ENCODE peak calls at places on chromosomes 11 and 22, in eight cellular contexts. O is mucosa of descending colon, C is fibroblast of pulmonary artery, W is PC-3, S is astrocyte of the spinal cord, Y is fibroblast of mammary gland, V is body of pancreas, M is endodermal cell. G is an unnamed sample.

GRCh38 chr11:2892215-2893020 is 6.8 kb upstream of the CDKN1C start:
- DNase-seq in M (peak), V (no peak), S (peak), W (peak), O (peak), Y (peak), C (peak), G (peak)

GRCh38 chr22:23061471-23062280 is 8.6 kb upstream of the GNAZ start:
- DNase-seq in C (no peak), M (no peak), S (no peak), W (no peak), O (no peak), Y (no peak), V (no peak), G (no peak)

GRCh38 chr22:38504731-38505594 is 1.1 kb downstream of the DDX17 start:
- DNase-seq in W (no peak), O (peak), S (no peak), V (peak), Y (peak), C (peak), M (peak), G (peak)

GRCh38 chr22:36385491-36386350 is 2.0 kb downstream of the MYH9 start:
- DNase-seq in C (no peak), W (peak), O (no peak), M (no peak), V (peak), Y (peak), S (peak), G (peak)

GRCh38 chr11:57321996-57322880 is 2.5 kb downstream of the TNKS1BP1 start:
- DNase-seq in M (peak), Y (peak), S (peak), C (peak), V (peak), O (peak), W (peak), G (peak)

GRCh38 chr11:8289426-8290047 is 25.9 kb upstream of the LMO1 start:
- DNase-seq in M (peak), V (peak), Y (peak), O (no peak), C (no peak), S (no peak), W (no peak), G (no peak)

GRCh38 chr11:29507381-29507780 is 509.4 kb downstream of the KCNA4 start:
- DNase-seq in V (no peak), O (no peak), C (no peak), S (no peak), W (no peak), Y (no peak), M (no peak), G (no peak)

GRCh38 chr11:12245549-12245986 is 131.8 kb upstream of the PARVA start:
- DNase-seq in W (peak), O (no peak), Y (peak), M (no peak), C (no peak), S (no peak), V (no peak), G (peak)

GRCh38 chr11:59616396-59616982 is 915 bp upstream of the OSBP start:
- DNase-seq in M (no peak), V (no peak), W (no peak), S (no peak), C (no peak), O (peak), Y (no peak), G (no peak)

GRCh38 chr11:327581-327923 is 6.9 kb upstream of the IFITM3 start:
- DNase-seq in S (no peak), M (no peak), O (no peak), C (no peak), W (no peak), V (no peak), Y (no peak), G (no peak)

GRCh38 chr11:117807482-117808272 is 10.7 kb upstream of the DSCAML1 start:
- DNase-seq in V (peak), W (peak), M (peak), O (peak), Y (peak), S (peak), C (peak), G (peak)

GRCh38 chr22:32482708-32483107 is 8.1 kb downstream of the FBXO7 start:
- DNase-seq in S (peak), C (no peak), M (no peak), O (no peak), Y (no peak), V (no peak), W (peak), G (no peak)

GRCh38 chr11:28938091-28938490 is 829.9 kb downstream of the METTL15 start:
- DNase-seq in M (no peak), W (peak), S (no peak), Y (no peak), V (no peak), C (no peak), O (no peak), G (no peak)

GRCh38 chr11:77806415-77806814 is 14.1 kb downstream of the RSF1 start:
- DNase-seq in Y (no peak), C (no peak), M (no peak), W (no peak), O (no peak), S (no peak), V (no peak), G (no peak)

GRCh38 chr11:11604340-11604992 is 17.3 kb downstream of the GALNT18 start:
- DNase-seq in C (no peak), M (no peak), Y (no peak), O (no peak), S (no peak), W (no peak), V (no peak), G (no peak)

GRCh38 chr11:20672575-20672974 is 3.2 kb downstream of the NELL1 start:
- DNase-seq in M (no peak), V (no peak), C (peak), W (peak), Y (peak), O (no peak), S (no peak), G (peak)

GRCh38 chr11:72751293-72752087 is 718 bp downstream of the ARAP1 start:
- DNase-seq in S (no peak), Y (no peak), V (no peak), O (no peak), W (no peak), C (no peak), M (no peak), G (no peak)

GRCh38 chr11:95682552-95682951 is 107.0 kb downstream of the FAM76B start:
- DNase-seq in S (peak), O (no peak), M (no peak), C (no peak), Y (peak), V (no peak), W (no peak), G (no peak)

GRCh38 chr22:30286813-30287625 is 2.3 kb downstream of the CASTOR1 start:
- DNase-seq in M (peak), C (peak), V (peak), S (peak), W (peak), Y (peak), O (peak), G (peak)

GRCh38 chr11:65435981-65436411 is 13.4 kb downstream of the NEAT1 start:
- DNase-seq in S (peak), M (no peak), Y (peak), V (peak), C (peak), W (no peak), O (peak), G (peak)

GRCh38 chr11:69311767-69312385 is 17.9 kb downstream of the MYEOV start:
- DNase-seq in C (no peak), V (no peak), M (no peak), Y (no peak), W (no peak), S (no peak), O (peak), G (no peak)

GRCh38 chr11:94128746-94129504 is at the start of gene PANX1:
- DNase-seq in S (peak), V (peak), W (peak), O (peak), C (peak), Y (peak), M (peak), G (peak)

GRCh38 chr11:68033708-68034045 is 3.2 kb downstream of the NDUFS8 start:
- DNase-seq in M (no peak), O (no peak), Y (no peak), C (no peak), S (no peak), W (no peak), V (peak), G (no peak)

GRCh38 chr11:68031136-68031459 is 617 bp downstream of the NDUFS8 start:
- DNase-seq in C (peak), M (no peak), V (no peak), Y (no peak), W (no peak), S (no peak), O (no peak), G (no peak)

GRCh38 chr11:68035266-68035876 is 3.5 kb upstream of the TCIRG1 start:
- DNase-seq in M (no peak), Y (no peak), C (no peak), W (no peak), O (no peak), S (no peak), V (no peak), G (no peak)

GRCh38 chr11:68032003-68032402 is 1.5 kb downstream of the NDUFS8 start:
- DNase-seq in C (no peak), W (no peak), M (no peak), V (no peak), S (no peak), Y (no peak), O (no peak), G (no peak)

DNA sequence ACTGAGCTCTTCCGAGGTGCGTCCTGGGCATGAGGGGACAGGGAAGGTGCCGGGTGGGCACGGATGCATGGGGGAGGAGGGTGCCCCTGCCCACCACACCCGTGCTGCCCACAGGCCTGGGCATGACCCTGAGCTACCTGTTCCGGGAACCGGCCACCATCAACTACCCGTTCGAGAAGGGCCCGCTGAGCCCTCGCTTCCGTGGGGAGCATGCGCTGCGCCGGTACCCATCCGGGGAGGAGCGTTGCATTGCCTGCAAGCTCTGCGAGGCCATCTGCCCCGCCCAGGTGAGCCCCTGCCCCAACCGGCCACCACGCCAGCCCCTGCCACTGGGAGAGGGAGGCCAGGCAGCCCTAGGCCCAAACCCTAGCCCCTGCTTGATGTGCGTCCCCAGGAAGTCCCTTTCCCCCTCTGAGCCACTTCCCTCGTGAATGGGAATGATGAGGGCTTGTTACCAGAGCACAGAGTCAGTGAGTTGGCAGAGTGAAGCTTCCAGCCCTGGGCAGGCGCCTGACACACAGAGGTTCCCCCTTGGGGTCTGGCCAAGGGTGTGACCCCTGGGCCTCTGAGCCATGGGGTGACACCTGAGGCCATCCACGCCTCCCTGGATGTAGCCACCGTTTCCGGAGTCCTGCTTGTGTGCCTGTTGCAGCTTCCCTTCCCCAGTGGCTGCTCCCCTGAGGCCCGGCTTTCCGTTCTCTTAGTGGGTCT is 2.7 kb downstream of the NDUFS8 start:
- DNase-seq in Y (no peak), S (no peak), M (no peak), W (no peak), O (peak), C (no peak), V (no peak), G (no peak)
- TF ChIP-seq CTCF in Y (no peak), S (no peak), M (no peak), W (no peak), O (no peak), C (no peak), V (no peak), G (no peak)

DNA sequence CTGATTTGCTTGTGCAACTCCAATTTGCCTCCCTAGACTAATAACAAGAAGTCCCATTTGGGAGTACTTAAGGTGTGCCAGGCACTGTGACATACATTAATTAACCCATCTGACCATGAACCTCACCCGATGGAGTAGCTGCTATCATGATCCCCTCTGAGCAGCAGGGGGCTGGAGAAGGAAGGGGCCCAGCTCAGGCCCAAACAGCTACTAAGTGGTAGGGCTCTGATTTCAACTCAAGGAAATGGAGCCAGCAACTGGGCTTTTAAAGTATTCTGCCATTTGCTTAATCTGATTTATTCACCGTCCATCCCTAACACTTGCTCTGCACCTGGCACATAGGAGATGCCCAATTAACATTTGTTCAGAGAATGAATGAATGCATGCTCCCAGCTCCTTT is 1.2 kb downstream of the CRYBB1 start:
- DNase-seq in Y (no peak), S (no peak), M (no peak), C (no peak), W (no peak), V (no peak), O (no peak), G (no peak)
- TF ChIP-seq CTCF in Y (no peak), S (no peak), M (no peak), C (no peak), W (no peak), V (no peak), O (no peak), G (no peak)

GRCh38 chr22:40401981-40402406 is 31.6 kb downstream of the SGSM3 start:
- DNase-seq in M (no peak), W (no peak), V (no peak), Y (no peak), C (no peak), S (no peak), O (no peak), G (no peak)
- TF ChIP-seq CTCF in M (no peak), W (no peak), V (no peak), Y (no peak), C (no peak), S (no peak), O (no peak), G (no peak)

GRCh38 chr11:134338654-134339053 is 6.9 kb downstream of the GLB1L2 start:
- DNase-seq in Y (no peak), M (no peak), W (no peak), C (no peak), S (no peak), V (no peak), O (no peak), G (no peak)
- TF ChIP-seq CTCF in Y (no peak), M (no peak), W (no peak), C (no peak), S (no peak), V (no peak), O (no peak), G (no peak)

DNA sequence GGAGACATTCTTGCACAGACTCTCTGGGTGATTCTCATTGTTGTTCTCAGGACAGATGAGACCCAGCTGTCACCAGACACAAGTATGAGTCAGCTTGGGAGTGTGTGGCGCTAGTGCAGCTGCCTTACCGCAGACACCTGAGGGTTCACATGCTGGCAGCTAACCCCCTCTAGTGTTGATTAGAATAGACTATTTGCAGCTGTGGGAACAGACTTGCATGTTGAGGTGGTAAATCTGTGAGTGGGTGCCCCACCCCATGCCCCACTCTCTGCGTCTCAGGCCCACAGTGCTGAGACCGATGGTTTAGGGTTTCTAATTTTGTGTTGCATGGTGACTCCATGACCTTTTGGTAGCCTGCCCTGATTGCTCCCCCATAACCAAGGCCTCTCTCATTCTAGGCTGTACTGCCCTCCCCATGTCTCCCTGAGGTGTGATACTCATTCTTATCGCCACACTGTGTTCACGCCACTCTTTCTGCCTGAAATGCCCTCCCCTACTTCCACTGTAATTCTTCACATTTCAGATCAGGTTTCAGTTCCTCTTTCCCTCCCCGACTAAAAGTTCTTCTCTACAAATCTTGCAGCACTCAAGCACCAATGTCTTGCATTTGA is 73.7 kb upstream of the KIRREL3 start:
- DNase-seq in Y (peak), O (peak), M (peak), C (peak), W (peak), S (peak), V (peak), G (peak)
- TF ChIP-seq CTCF in Y (no peak), O (no peak), M (peak), C (no peak), W (peak), S (peak), V (no peak), G (no peak)

DNA sequence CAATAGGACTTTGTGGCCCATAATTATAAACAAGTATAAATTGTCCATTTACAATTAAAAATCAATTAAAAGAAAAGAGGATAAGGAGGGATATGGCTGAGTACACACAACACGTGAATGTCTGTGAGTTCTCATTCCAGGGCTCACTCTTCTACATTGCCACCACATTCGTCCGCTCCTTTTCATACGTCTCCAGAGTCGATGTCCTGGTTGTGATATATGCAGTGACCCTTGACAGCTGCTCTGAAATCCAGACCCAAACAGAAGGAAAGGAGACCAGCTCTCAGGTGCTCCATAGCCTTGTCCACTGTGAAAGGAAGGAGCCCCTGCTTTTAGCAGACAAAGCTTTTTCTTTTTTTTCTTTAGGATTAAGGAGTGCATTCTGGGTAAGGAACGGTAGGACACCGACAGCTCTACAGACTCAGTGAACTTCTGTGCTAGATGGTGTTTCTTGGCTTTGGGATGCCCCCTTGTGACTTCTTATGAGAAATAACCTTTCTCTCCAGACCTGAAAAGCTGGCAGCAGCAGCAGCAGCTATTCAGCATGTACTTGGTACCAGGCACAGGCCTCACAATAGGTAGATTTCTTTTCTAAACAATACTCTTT is 19.7 kb upstream of the DNAJB13 start:
- DNase-seq in C (peak), M (peak), S (peak), Y (peak), V (no peak), O (no peak), W (peak), G (peak)
- TF ChIP-seq CTCF in C (peak), M (peak), S (peak), Y (peak), V (no peak), O (no peak), W (peak), G (peak)

GRCh38 chr22:21775061-21775460 is 39.5 kb upstream of the YPEL1 start:
- DNase-seq in Y (peak), V (no peak), C (peak), S (peak), O (no peak), M (no peak), W (no peak), G (no peak)

GRCh38 chr22:21780259-21780658 is 44.7 kb upstream of the YPEL1 start:
- DNase-seq in S (no peak), V (no peak), M (no peak), Y (no peak), W (no peak), O (no peak), C (no peak), G (no peak)

GRCh38 chr22:21779444-21779843 is 43.9 kb upstream of the YPEL1 start:
- DNase-seq in O (no peak), Y (peak), C (no peak), W (no peak), S (no peak), M (no peak), V (no peak), G (no peak)

GRCh38 chr22:21778705-21779363 is 43.2 kb upstream of the YPEL1 start:
- DNase-seq in V (no peak), O (no peak), M (no peak), S (peak), W (no peak), C (peak), Y (peak), G (no peak)
- TF ChIP-seq CTCF in V (no peak), O (no peak), M (no peak), S (no peak), W (no peak), C (no peak), Y (no peak), G (no peak)